ENCODE peak calls at places on chromosomes 6 and 20, in eight cellular contexts. One of them, this sample, is unnamed.

GRCh38 chr6:85864453-85865401 is 222.0 kb upstream of the SYNCRIP start:
- DNase-seq in psoas muscle: no peak
- DNase-seq in heart left ventricle: no peak
- DNase-seq in lower leg skin: no peak
- DNase-seq in cardiac fibroblast: peak; percentile 43
- DNase-seq in testis: peak; percentile 21
- DNase-seq in lower lobe of right lung: no peak
- DNase-seq in SK-N-SH: no peak
- DNase-seq in this sample: no peak

GRCh38 chr6:2263896-2264295 is 18.5 kb upstream of the GMDS start:
- DNase-seq in psoas muscle: no peak
- DNase-seq in heart left ventricle: no peak
- DNase-seq in lower leg skin: no peak
- DNase-seq in cardiac fibroblast: no peak
- DNase-seq in testis: no peak
- DNase-seq in lower lobe of right lung: no peak
- DNase-seq in SK-N-SH: no peak
- DNase-seq in this sample: no peak

GRCh38 chr6:83844170-83844569 is 9.0 kb upstream of the RIPPLY2 start:
- DNase-seq in psoas muscle: no peak
- DNase-seq in heart left ventricle: no peak
- DNase-seq in lower leg skin: no peak
- DNase-seq in cardiac fibroblast: no peak
- DNase-seq in testis: no peak
- DNase-seq in lower lobe of right lung: no peak
- DNase-seq in SK-N-SH: no peak
- DNase-seq in this sample: no peak

GRCh38 chr20:44768256-44768655 is 22.6 kb downstream of the KCNK15 start:
- DNase-seq in psoas muscle: no peak
- DNase-seq in heart left ventricle: no peak
- DNase-seq in lower leg skin: no peak
- DNase-seq in cardiac fibroblast: no peak
- DNase-seq in testis: no peak
- DNase-seq in lower lobe of right lung: no peak
- DNase-seq in SK-N-SH: no peak
- DNase-seq in this sample: no peak

GRCh38 chr6:170583736-170584180 is 679 bp downstream of the PDCD2 start:
- DNase-seq in psoas muscle: no peak
- DNase-seq in heart left ventricle: no peak
- DNase-seq in lower leg skin: no peak
- DNase-seq in cardiac fibroblast: no peak
- DNase-seq in testis: no peak
- DNase-seq in lower lobe of right lung: no peak
- DNase-seq in SK-N-SH: no peak
- DNase-seq in this sample: no peak

GRCh38 chr20:58251979-58252591 is 23.6 kb upstream of the ANKRD60 start:
- DNase-seq in psoas muscle: no peak
- DNase-seq in heart left ventricle: no peak
- DNase-seq in lower leg skin: no peak
- DNase-seq in cardiac fibroblast: peak; percentile 81
- DNase-seq in testis: no peak
- DNase-seq in lower lobe of right lung: no peak
- DNase-seq in SK-N-SH: no peak
- DNase-seq in this sample: no peak

GRCh38 chr6:148440877-148441453 is 98.3 kb downstream of the SASH1 start:
- DNase-seq in psoas muscle: peak; percentile 75
- DNase-seq in heart left ventricle: peak; percentile 48
- DNase-seq in lower leg skin: peak; percentile 79
- DNase-seq in cardiac fibroblast: peak; percentile 98
- DNase-seq in testis: peak; percentile 73
- DNase-seq in lower lobe of right lung: peak; percentile 76
- DNase-seq in SK-N-SH: no peak
- DNase-seq in this sample: no peak

GRCh38 chr6:101003075-101003474 is 121.9 kb upstream of the ASCC3 start:
- DNase-seq in psoas muscle: no peak
- DNase-seq in heart left ventricle: no peak
- DNase-seq in lower leg skin: no peak
- DNase-seq in cardiac fibroblast: no peak
- DNase-seq in testis: no peak
- DNase-seq in lower lobe of right lung: no peak
- DNase-seq in SK-N-SH: no peak
- DNase-seq in this sample: no peak

GRCh38 chr20:7704021-7704420 is 236.2 kb downstream of the HAO1 start:
- DNase-seq in psoas muscle: no peak
- DNase-seq in heart left ventricle: no peak
- DNase-seq in lower leg skin: no peak
- DNase-seq in cardiac fibroblast: no peak
- DNase-seq in testis: no peak
- DNase-seq in lower lobe of right lung: no peak
- DNase-seq in SK-N-SH: no peak
- DNase-seq in this sample: no peak

GRCh38 chr6:148869589-148869988 is 122.8 kb downstream of the UST start:
- DNase-seq in psoas muscle: no peak
- DNase-seq in heart left ventricle: no peak
- DNase-seq in lower leg skin: no peak
- DNase-seq in cardiac fibroblast: peak; percentile 61
- DNase-seq in testis: no peak
- DNase-seq in lower lobe of right lung: no peak
- DNase-seq in SK-N-SH: no peak
- DNase-seq in this sample: no peak

GRCh38 chr6:31792741-31793140 is 2.8 kb downstream of the VARS1 start:
- DNase-seq in psoas muscle: no peak
- DNase-seq in heart left ventricle: no peak
- DNase-seq in lower leg skin: no peak
- DNase-seq in cardiac fibroblast: peak; percentile 11
- DNase-seq in testis: no peak
- DNase-seq in lower lobe of right lung: no peak
- DNase-seq in SK-N-SH: no peak
- DNase-seq in this sample: no peak

GRCh38 chr6:145241039-145241438 is 494.3 kb downstream of the EPM2A start:
- DNase-seq in psoas muscle: no peak
- DNase-seq in heart left ventricle: no peak
- DNase-seq in lower leg skin: no peak
- DNase-seq in cardiac fibroblast: peak; percentile 18
- DNase-seq in testis: no peak
- DNase-seq in lower lobe of right lung: no peak
- DNase-seq in SK-N-SH: no peak
- DNase-seq in this sample: no peak

GRCh38 chr6:94269256-94269655 is 849.9 kb upstream of the EPHA7 start:
- DNase-seq in psoas muscle: no peak
- DNase-seq in heart left ventricle: no peak
- DNase-seq in lower leg skin: no peak
- DNase-seq in cardiac fibroblast: no peak
- DNase-seq in testis: no peak
- DNase-seq in lower lobe of right lung: no peak
- DNase-seq in SK-N-SH: no peak
- DNase-seq in this sample: no peak

GRCh38 chr6:2619651-2620050 is 131.1 kb downstream of the MYLK4 start:
- DNase-seq in psoas muscle: no peak
- DNase-seq in heart left ventricle: no peak
- DNase-seq in lower leg skin: no peak
- DNase-seq in cardiac fibroblast: no peak
- DNase-seq in testis: no peak
- DNase-seq in lower lobe of right lung: no peak
- DNase-seq in SK-N-SH: no peak
- DNase-seq in this sample: no peak

GRCh38 chr6:115271001-115271400 is 789.7 kb downstream of the FRK start:
- DNase-seq in psoas muscle: no peak
- DNase-seq in heart left ventricle: no peak
- DNase-seq in lower leg skin: no peak
- DNase-seq in cardiac fibroblast: no peak
- DNase-seq in testis: no peak
- DNase-seq in lower lobe of right lung: no peak
- DNase-seq in SK-N-SH: no peak
- DNase-seq in this sample: no peak

GRCh38 chr6:27966044-27966443 is 9.0 kb downstream of the OR2B6 start:
- DNase-seq in psoas muscle: no peak
- DNase-seq in heart left ventricle: no peak
- DNase-seq in lower leg skin: no peak
- DNase-seq in cardiac fibroblast: no peak
- DNase-seq in testis: no peak
- DNase-seq in lower lobe of right lung: no peak
- DNase-seq in SK-N-SH: no peak
- DNase-seq in this sample: no peak

GRCh38 chr6:123515715-123516114 is 121.0 kb downstream of the TRDN start:
- DNase-seq in psoas muscle: no peak
- DNase-seq in heart left ventricle: no peak
- DNase-seq in lower leg skin: no peak
- DNase-seq in cardiac fibroblast: no peak
- DNase-seq in testis: no peak
- DNase-seq in lower lobe of right lung: no peak
- DNase-seq in SK-N-SH: no peak
- DNase-seq in this sample: no peak

GRCh38 chr6:33416386-33417126 is 1.4 kb downstream of the CUTA start:
- DNase-seq in psoas muscle: no peak
- DNase-seq in heart left ventricle: no peak
- DNase-seq in lower leg skin: no peak
- DNase-seq in cardiac fibroblast: no peak
- DNase-seq in testis: no peak
- DNase-seq in lower lobe of right lung: no peak
- DNase-seq in SK-N-SH: no peak
- DNase-seq in this sample: no peak

DNA sequence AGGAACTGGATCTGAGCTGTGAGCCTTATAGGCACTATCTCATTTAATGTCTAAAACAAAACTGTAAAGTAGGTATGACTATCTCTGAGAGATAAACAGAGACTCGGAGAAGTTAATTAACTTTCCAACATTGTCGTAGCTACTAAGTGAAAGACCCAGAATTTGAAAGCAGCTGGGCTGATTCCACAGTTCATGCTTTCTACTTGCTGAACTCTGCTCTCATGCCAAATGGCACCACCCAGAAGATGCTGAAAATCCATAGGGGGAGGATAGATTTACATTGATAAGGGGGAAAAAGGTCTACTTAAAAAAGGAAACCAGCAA is 214.8 kb upstream of the MARCKS start:
- DNase-seq in psoas muscle: no peak
- DNase-seq in heart left ventricle: no peak
- DNase-seq in lower leg skin: no peak
- DNase-seq in cardiac fibroblast: no peak
- DNase-seq in testis: no peak
- DNase-seq in lower lobe of right lung: no peak
- DNase-seq in SK-N-SH: no peak
- DNase-seq in this sample: no peak
- H3K4me3 ChIP-seq in psoas muscle: no peak overlapping the region
- H3K4me3 ChIP-seq in heart left ventricle: no peak overlapping the region
- H3K4me3 ChIP-seq in lower leg skin: no peak overlapping the region
- H3K4me3 ChIP-seq in cardiac fibroblast: no peak overlapping the region
- H3K4me3 ChIP-seq in testis: no peak overlapping the region
- H3K4me3 ChIP-seq in lower lobe of right lung: no peak overlapping the region
- H3K4me3 ChIP-seq in SK-N-SH: no peak overlapping the region
- H3K4me3 ChIP-seq in this sample: no peak overlapping the region

GRCh38 chr6:160417550-160417949 is 69.4 kb downstream of the SLC22A3 start:
- DNase-seq in psoas muscle: no peak
- DNase-seq in heart left ventricle: no peak
- DNase-seq in lower leg skin: no peak
- DNase-seq in cardiac fibroblast: no peak
- DNase-seq in testis: no peak
- DNase-seq in lower lobe of right lung: no peak
- DNase-seq in SK-N-SH: no peak
- DNase-seq in this sample: no peak

GRCh38 chr6:160420969-160421556 is 72.9 kb downstream of the SLC22A3 start:
- DNase-seq in psoas muscle: no peak
- DNase-seq in heart left ventricle: no peak
- DNase-seq in lower leg skin: no peak
- DNase-seq in cardiac fibroblast: peak; percentile 52
- DNase-seq in testis: no peak
- DNase-seq in lower lobe of right lung: no peak
- DNase-seq in SK-N-SH: no peak
- DNase-seq in this sample: no peak

GRCh38 chr6:160420253-160420968 is 72.2 kb downstream of the SLC22A3 start:
- DNase-seq in psoas muscle: no peak
- DNase-seq in heart left ventricle: no peak
- DNase-seq in lower leg skin: no peak
- DNase-seq in cardiac fibroblast: no peak
- DNase-seq in testis: no peak
- DNase-seq in lower lobe of right lung: no peak
- DNase-seq in SK-N-SH: no peak
- DNase-seq in this sample: no peak

GRCh38 chr6:160418370-160418769 is 70.2 kb downstream of the SLC22A3 start:
- DNase-seq in psoas muscle: no peak
- DNase-seq in heart left ventricle: no peak
- DNase-seq in lower leg skin: no peak
- DNase-seq in cardiac fibroblast: no peak
- DNase-seq in testis: no peak
- DNase-seq in lower lobe of right lung: no peak
- DNase-seq in SK-N-SH: no peak
- DNase-seq in this sample: no peak

DNA sequence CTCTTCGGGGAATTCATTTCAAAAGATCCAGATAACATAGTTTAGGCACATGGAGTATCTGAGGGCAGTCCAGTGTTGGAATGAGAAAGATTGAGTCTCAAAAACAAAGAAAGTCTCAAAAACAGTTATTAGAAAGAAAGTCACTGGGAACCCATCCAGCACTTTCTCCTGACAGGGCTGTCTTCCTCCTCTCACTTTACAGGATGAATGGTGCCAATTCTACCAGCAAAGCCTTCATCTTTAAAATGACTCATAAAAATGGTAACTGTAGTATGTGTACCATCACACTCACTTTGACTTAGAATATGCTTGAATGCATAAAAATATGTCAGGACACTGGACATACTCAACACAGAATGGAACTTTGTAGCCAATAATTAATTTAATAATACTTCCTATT is 71.3 kb downstream of the SLC22A3 start:
- DNase-seq in psoas muscle: no peak
- DNase-seq in heart left ventricle: no peak
- DNase-seq in lower leg skin: no peak
- DNase-seq in cardiac fibroblast: peak; percentile 61
- DNase-seq in testis: no peak
- DNase-seq in lower lobe of right lung: no peak
- DNase-seq in SK-N-SH: no peak
- DNase-seq in this sample: no peak
- H3K4me3 ChIP-seq in psoas muscle: no peak overlapping the region
- H3K4me3 ChIP-seq in heart left ventricle: no peak overlapping the region
- H3K4me3 ChIP-seq in lower leg skin: no peak overlapping the region
- H3K4me3 ChIP-seq in cardiac fibroblast: no peak overlapping the region
- H3K4me3 ChIP-seq in testis: no peak overlapping the region
- H3K4me3 ChIP-seq in lower lobe of right lung: no peak overlapping the region
- H3K4me3 ChIP-seq in SK-N-SH: no peak overlapping the region
- H3K4me3 ChIP-seq in this sample: no peak overlapping the region

GRCh38 chr6:88442731-88443130 is 276.6 kb upstream of the CNR1 start:
- DNase-seq in psoas muscle: no peak
- DNase-seq in heart left ventricle: no peak
- DNase-seq in lower leg skin: no peak
- DNase-seq in cardiac fibroblast: no peak
- DNase-seq in testis: no peak
- DNase-seq in lower lobe of right lung: no peak
- DNase-seq in SK-N-SH: no peak
- DNase-seq in this sample: no peak
- H3K4me3 ChIP-seq in psoas muscle: no peak overlapping the region
- H3K4me3 ChIP-seq in heart left ventricle: no peak overlapping the region
- H3K4me3 ChIP-seq in lower leg skin: no peak overlapping the region
- H3K4me3 ChIP-seq in cardiac fibroblast: no peak overlapping the region
- H3K4me3 ChIP-seq in testis: no peak overlapping the region
- H3K4me3 ChIP-seq in lower lobe of right lung: no peak overlapping the region
- H3K4me3 ChIP-seq in SK-N-SH: no peak overlapping the region
- H3K4me3 ChIP-seq in this sample: no peak overlapping the region

DNA sequence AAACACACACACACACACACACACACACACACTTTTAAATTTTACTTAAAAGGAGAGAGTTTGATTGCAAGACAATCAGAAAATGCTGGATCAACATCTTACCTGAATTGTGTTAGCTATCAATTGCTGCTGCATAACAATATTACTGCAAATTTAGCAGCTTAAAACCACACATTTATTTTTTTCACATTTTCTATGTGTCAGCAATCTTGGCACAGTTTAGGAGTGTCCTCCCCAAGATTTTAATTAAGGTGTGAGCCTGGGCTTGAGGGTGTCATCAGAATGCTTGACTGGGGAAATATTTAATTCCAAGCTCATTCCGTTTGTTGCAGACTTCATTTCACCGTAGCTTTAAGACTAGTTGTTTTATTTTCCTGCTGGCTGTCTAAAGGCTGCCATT is 431.0 kb upstream of the GJE1 start:
- DNase-seq in psoas muscle: no peak
- DNase-seq in heart left ventricle: no peak
- DNase-seq in lower leg skin: no peak
- DNase-seq in cardiac fibroblast: no peak
- DNase-seq in testis: no peak
- DNase-seq in lower lobe of right lung: no peak
- DNase-seq in SK-N-SH: no peak
- DNase-seq in this sample: no peak
- H3K4me3 ChIP-seq in psoas muscle: no peak overlapping the region
- H3K4me3 ChIP-seq in heart left ventricle: no peak overlapping the region
- H3K4me3 ChIP-seq in lower leg skin: no peak overlapping the region
- H3K4me3 ChIP-seq in cardiac fibroblast: no peak overlapping the region
- H3K4me3 ChIP-seq in testis: no peak overlapping the region
- H3K4me3 ChIP-seq in lower lobe of right lung: no peak overlapping the region
- H3K4me3 ChIP-seq in SK-N-SH: no peak overlapping the region
- H3K4me3 ChIP-seq in this sample: no peak overlapping the region

This sample was measured in CD4-positive, CD25-positive, alpha-beta regulatory T cell.